ENCODE peak calls at places on chromosomes 4 and X, in four cellular contexts. A is kidney epithelial cell, O is endodermal cell, T is PC-3. M is an unnamed sample. For H3K27me3, the result is how much of the 10 kb centered on the place peaks cover.

GRCh38 chrX:10617186-10617963 is 3.0 kb downstream of the MID1 start:
- DNase-seq in A (no peak), O (no peak), T (peak), M (no peak)

GRCh38 chr4:73142995-73143547 is 73.6 kb upstream of the COX18 start:
- DNase-seq in A (no peak), O (no peak), T (peak), M (peak)

GRCh38 chrX:115970718-115971117 is 199.8 kb upstream of the AGTR2 start:
- DNase-seq in A (no peak), O (no peak), T (no peak), M (no peak)

GRCh38 chr4:155624478-155624877 is 42.2 kb upstream of the GUCY1A1 start:
- DNase-seq in A (peak), O (no peak), T (no peak), M (no peak)

GRCh38 chr4:18034099-18034498 is 12.5 kb upstream of the LCORL start:
- DNase-seq in A (no peak), O (no peak), T (no peak), M (no peak)

GRCh38 chrX:153638041-153638371 is 9.0 kb upstream of the DUSP9 start:
- DNase-seq in A (no peak), O (peak), T (no peak), M (no peak)

GRCh38 chrX:130171446-130172126 is at the start of gene RAB33A:
- DNase-seq in A (no peak), O (peak), T (no peak), M (no peak)

GRCh38 chrX:148193759-148194158 is 212.6 kb downstream of the FMR1NB start:
- DNase-seq in A (no peak), O (no peak), T (no peak), M (no peak)

GRCh38 chrX:153818571-153819397 is 11.6 kb downstream of the PDZD4 start:
- DNase-seq in A (no peak), O (peak), T (peak), M (no peak)

GRCh38 chrX:4320436-4320947 is 607.0 kb upstream of the PRKX start:
- DNase-seq in A (no peak), O (peak), T (no peak), M (no peak)

GRCh38 chr4:2793578-2793919 is 664 bp downstream of the SH3BP2 start:
- DNase-seq in A (no peak), O (peak), T (peak), M (peak)

GRCh38 chr4:94068712-94069111 is 139.0 kb upstream of the SMARCAD1 start:
- DNase-seq in A (no peak), O (no peak), T (no peak), M (no peak)

GRCh38 chrX:9829308-9830267 is 43.4 kb downstream of the SHROOM2 start:
- DNase-seq in A (peak), O (no peak), T (peak), M (peak)

GRCh38 chr4:4394644-4395043 is 7.7 kb downstream of the NSG1 start:
- DNase-seq in A (no peak), O (peak), T (peak), M (peak)

GRCh38 chr4:140047781-140048180 is 106.2 kb downstream of the MAML3 start:
- DNase-seq in A (no peak), O (no peak), T (no peak), M (no peak)

GRCh38 chrX:102863735-102864134 is 73.3 kb upstream of the RAB40AL start:
- DNase-seq in A (no peak), O (peak), T (peak), M (peak)

GRCh38 chrX:10648608-10649007 is 28.2 kb upstream of the MID1 start:
- DNase-seq in A (no peak), O (no peak), T (no peak), M (no peak)

GRCh38 chrX:71111141-71111843 is at the start of gene IL2RG:
- DNase-seq in A (no peak), O (no peak), T (peak), M (peak)

GRCh38 chrX:39501822-39502221 is 595.9 kb downstream of the BCOR start:
- DNase-seq in A (no peak), O (no peak), T (no peak), M (no peak)

GRCh38 chr4:85029453-85029852 is 63.0 kb upstream of the WDFY3 start:
- DNase-seq in A (no peak), O (no peak), T (no peak), M (no peak)

GRCh38 chr4:108173599-108174057 is 4.9 kb upstream of the LEF1 start:
- DNase-seq in A (no peak), O (no peak), T (no peak), M (no peak)

GRCh38 chr4:108171541-108172230 is 3.0 kb upstream of the LEF1 start:
- DNase-seq in A (no peak), O (peak), T (no peak), M (no peak)

GRCh38 chr4:108170729-108171540 is 2.2 kb upstream of the LEF1 start:
- DNase-seq in A (no peak), O (peak), T (no peak), M (no peak)

GRCh38 chr4:108172780-108173598 is 4.3 kb upstream of the LEF1 start:
- DNase-seq in A (no peak), O (peak), T (peak), M (no peak)

GRCh38 chr4:108172231-108172779 is 3.6 kb upstream of the LEF1 start:
- DNase-seq in A (no peak), O (no peak), T (no peak), M (no peak)
- TF ChIP-seq CTCF in A (no peak), O (peak), T (no peak), M (no peak)

DNA sequence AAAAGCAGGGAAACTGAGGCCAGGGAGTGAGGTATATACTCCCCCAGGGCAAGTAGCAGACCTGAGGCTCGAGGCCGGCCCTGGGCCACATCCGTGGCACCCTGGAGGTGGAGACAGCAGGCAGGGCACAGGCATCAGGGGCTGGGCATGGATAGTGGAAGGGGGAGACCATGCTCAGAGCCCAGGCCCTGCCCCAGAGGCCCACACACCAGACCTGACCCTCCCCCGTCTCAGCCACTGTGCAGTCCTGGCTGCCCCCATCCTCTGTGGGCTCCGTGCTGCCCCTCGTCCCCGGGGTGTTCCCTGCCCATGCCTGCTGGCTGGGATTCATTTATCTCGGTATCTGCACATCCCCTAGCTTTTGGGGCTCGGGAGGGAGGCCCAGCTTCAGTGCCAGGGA is 103.1 kb upstream of the NKX1-1 start:
- DNase-seq in A (no peak), O (no peak), T (no peak), M (no peak)
- H3K27me3 ChIP-seq in A (half or more), O (under half), T (under half), M (under half)

GRCh38 chr4:67451464-67451863 is 93.8 kb downstream of the CENPC start:
- DNase-seq in A (no peak), O (no peak), T (peak), M (peak)

GRCh38 chr4:67447873-67448272 is 97.4 kb downstream of the CENPC start:
- DNase-seq in A (no peak), O (no peak), T (no peak), M (no peak)

GRCh38 chr4:67456577-67457196 is 88.6 kb downstream of the CENPC start:
- DNase-seq in A (no peak), O (no peak), T (no peak), M (no peak)

GRCh38 chr4:67446811-67447210 is 98.5 kb downstream of the CENPC start:
- DNase-seq in A (no peak), O (no peak), T (no peak), M (no peak)

DNA sequence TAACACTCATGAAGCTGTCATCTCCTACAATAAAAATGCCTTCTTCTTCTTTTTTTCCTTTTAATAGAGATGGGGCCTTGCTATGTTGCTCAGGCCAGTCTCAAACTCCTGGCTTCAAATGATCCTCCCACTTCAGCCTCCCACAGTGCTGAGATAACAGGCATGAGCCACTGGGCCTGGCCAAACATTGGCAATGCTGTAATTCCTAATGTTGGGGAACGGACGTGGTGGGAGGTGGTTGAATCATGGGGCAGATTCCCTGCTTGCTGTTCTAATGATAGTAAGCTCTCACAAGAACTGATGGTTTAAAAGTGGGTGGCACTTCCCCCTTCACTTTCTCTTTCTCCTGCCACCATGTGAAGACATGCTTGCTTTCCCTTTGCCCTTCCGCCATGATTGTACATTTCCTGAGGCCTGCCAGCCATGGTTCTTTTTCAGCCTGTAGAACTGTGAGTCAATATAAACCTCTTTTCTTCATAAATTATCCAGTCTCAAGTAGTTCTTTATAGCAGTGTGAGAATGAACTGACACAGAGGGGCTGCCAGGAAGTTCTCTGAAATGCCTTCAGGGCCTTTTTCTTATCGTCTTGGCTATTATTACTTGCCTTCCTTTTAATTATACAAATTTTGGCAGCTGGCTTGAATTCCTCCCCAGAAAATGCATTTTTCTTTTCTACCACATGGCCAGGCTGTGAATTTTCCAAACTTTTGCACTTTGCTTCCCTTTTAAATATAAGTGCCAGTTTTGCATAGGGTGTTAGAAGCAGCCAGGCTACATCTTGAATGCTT is 93.0 kb downstream of the CENPC start:
- DNase-seq in A (no peak), O (no peak), T (no peak), M (no peak)
- TF ChIP-seq CTCF in A (no peak), O (no peak), T (no peak), M (no peak)

GRCh38 chr4:56656346-56656643 is 24.8 kb downstream of the HOPX start:
- DNase-seq in A (no peak), O (peak), T (no peak), M (no peak)
- H3K27me3 ChIP-seq in A (under half), O (half or more), T (under half), M (under half)

DNA sequence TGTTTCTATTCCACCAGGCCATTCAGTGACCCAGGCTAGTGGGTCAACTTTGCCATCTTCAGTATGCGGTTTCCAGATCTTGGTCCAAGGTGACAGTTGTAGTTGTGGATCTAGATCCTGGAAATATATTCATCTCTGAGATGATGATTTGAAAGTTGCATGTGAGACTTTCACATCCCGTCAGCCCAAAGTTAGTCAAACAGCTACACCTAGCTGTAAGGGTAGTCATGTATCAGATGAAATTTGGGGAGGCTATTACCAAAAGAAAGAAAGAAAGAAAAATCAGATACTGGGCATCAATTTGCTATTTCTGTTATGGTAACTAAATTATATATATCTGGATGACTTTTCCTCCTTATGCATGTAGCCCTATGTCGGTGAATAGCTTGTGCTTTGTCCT is 259.4 kb upstream of the ARX start:
- DNase-seq in A (no peak), O (no peak), T (peak), M (no peak)
- TF ChIP-seq CTCF in A (no peak), O (peak), T (peak), M (no peak)

GRCh38 chr4:788636-789297 is 37.2 kb downstream of the CPLX1 start:
- DNase-seq in A (no peak), O (peak), T (no peak), M (no peak)
- H3K27me3 ChIP-seq in A (half or more), O (half or more), T (under half), M (under half)

M was measured in bronchial epithelial cell.